ENCODE peak calls at places on chromosomes 12 and 14, in six cellular contexts. V is RWPE1; T is HFFc6; C is kidney epithelial cell; R is CD8-positive, alpha-beta T cell; U is cardiac fibroblast. D is an unnamed sample.

GRCh38 chr12:100533326-100533725 is 40.2 kb upstream of the GAS2L3 start:
- DNase-seq in V (no peak), T (no peak), C (no peak), R (no peak), U (no peak), D (no peak)

GRCh38 chr12:91105807-91106206 is 5.5 kb downstream of the LUM start:
- DNase-seq in V (no peak), T (no peak), C (no peak), R (no peak), U (no peak), D (no peak)

GRCh38 chr12:65631621-65632111 is 192.6 kb upstream of the HMGA2 start:
- DNase-seq in V (peak), T (peak), C (peak), R (no peak), U (peak), D (no peak)

GRCh38 chr12:45220366-45220931 is 4.6 kb downstream of the ANO6 start:
- DNase-seq in V (peak), T (no peak), C (no peak), R (no peak), U (no peak), D (no peak)

GRCh38 chr12:104216461-104217058 is 981 bp downstream of the TXNRD1 start:
- DNase-seq in V (no peak), T (no peak), C (no peak), R (no peak), U (no peak), D (no peak)

GRCh38 chr14:67228325-67228984 is 12.8 kb upstream of the PALS1 start:
- DNase-seq in V (peak), T (peak), C (no peak), R (no peak), U (peak), D (no peak)

GRCh38 chr12:6547987-6548386 is 7.9 kb downstream of the IFFO1 start:
- DNase-seq in V (peak), T (peak), C (no peak), R (no peak), U (peak), D (no peak)

GRCh38 chr12:53807322-53807721 is 55.5 kb upstream of the CISTR start:
- DNase-seq in V (no peak), T (no peak), C (no peak), R (no peak), U (no peak), D (no peak)

GRCh38 chr12:12919666-12920435 is 28.5 kb downstream of the GPRC5A start:
- DNase-seq in V (no peak), T (no peak), C (no peak), R (no peak), U (no peak), D (no peak)

GRCh38 chr12:29333178-29333577 is 47.8 kb downstream of the ERGIC2 start:
- DNase-seq in V (no peak), T (peak), C (no peak), R (no peak), U (no peak), D (no peak)

GRCh38 chr12:122837306-122838265 is 2.3 kb downstream of the HIP1R start:
- DNase-seq in V (no peak), T (no peak), C (no peak), R (no peak), U (no peak), D (no peak)

GRCh38 chr12:50458606-50459005 is 46.2 kb upstream of the DIP2B start:
- DNase-seq in V (no peak), T (peak), C (peak), R (no peak), U (peak), D (no peak)

GRCh38 chr14:65413739-65414045 is 1.2 kb downstream of the FUT8 start:
- DNase-seq in V (no peak), T (no peak), C (no peak), R (no peak), U (peak), D (no peak)

GRCh38 chr14:65415613-65416012 is 3.1 kb downstream of the FUT8 start:
- DNase-seq in V (no peak), T (no peak), C (no peak), R (no peak), U (no peak), D (no peak)

GRCh38 chr14:65412881-65413738 is 580 bp downstream of the FUT8 start:
- DNase-seq in V (peak), T (peak), C (no peak), R (peak), U (peak), D (no peak)

GRCh38 chr14:65412189-65412846 is at the start of gene FUT8:
- DNase-seq in V (peak), T (peak), C (peak), R (peak), U (peak), D (peak)

GRCh38 chr14:65414961-65415589 is 2.5 kb downstream of the FUT8 start:
- DNase-seq in V (peak), T (peak), C (no peak), R (no peak), U (peak), D (no peak)
- TF ChIP-seq CTCF in V (peak), T (peak), C (peak), R (peak), U (peak), D (peak)

GRCh38 chr12:71640316-71640715 is 23.3 kb downstream of the ZFC3H1 start:
- DNase-seq in V (no peak), T (no peak), C (no peak), R (no peak), U (no peak), D (no peak)

GRCh38 chr12:71642264-71642663 is 21.4 kb downstream of the ZFC3H1 start:
- DNase-seq in V (no peak), T (no peak), C (no peak), R (no peak), U (no peak), D (no peak)

GRCh38 chr12:71639341-71639760 is 24.3 kb downstream of the ZFC3H1 start:
- DNase-seq in V (no peak), T (no peak), C (no peak), R (no peak), U (peak), D (no peak)

GRCh38 chr12:71638499-71638898 is 25.1 kb downstream of the ZFC3H1 start:
- DNase-seq in V (no peak), T (no peak), C (no peak), R (no peak), U (no peak), D (no peak)

GRCh38 chr12:71641390-71641789 is 22.3 kb downstream of the ZFC3H1 start:
- DNase-seq in V (no peak), T (no peak), C (no peak), R (no peak), U (no peak), D (no peak)
- TF ChIP-seq CTCF in V (no peak), T (no peak), C (no peak), R (no peak), U (no peak), D (no peak)

GRCh38 chr12:27193106-27193505 is 51.0 kb upstream of the STK38L start:
- DNase-seq in V (no peak), T (peak), C (no peak), R (no peak), U (peak), D (no peak)

GRCh38 chr12:27194644-27195043 is 49.4 kb upstream of the STK38L start:
- DNase-seq in V (no peak), T (no peak), C (no peak), R (no peak), U (no peak), D (no peak)

GRCh38 chr12:27191531-27191930 is 52.6 kb upstream of the STK38L start:
- DNase-seq in V (no peak), T (no peak), C (no peak), R (no peak), U (no peak), D (no peak)

GRCh38 chr12:27192118-27192802 is 51.8 kb upstream of the STK38L start:
- DNase-seq in V (no peak), T (no peak), C (no peak), R (no peak), U (no peak), D (no peak)

DNA sequence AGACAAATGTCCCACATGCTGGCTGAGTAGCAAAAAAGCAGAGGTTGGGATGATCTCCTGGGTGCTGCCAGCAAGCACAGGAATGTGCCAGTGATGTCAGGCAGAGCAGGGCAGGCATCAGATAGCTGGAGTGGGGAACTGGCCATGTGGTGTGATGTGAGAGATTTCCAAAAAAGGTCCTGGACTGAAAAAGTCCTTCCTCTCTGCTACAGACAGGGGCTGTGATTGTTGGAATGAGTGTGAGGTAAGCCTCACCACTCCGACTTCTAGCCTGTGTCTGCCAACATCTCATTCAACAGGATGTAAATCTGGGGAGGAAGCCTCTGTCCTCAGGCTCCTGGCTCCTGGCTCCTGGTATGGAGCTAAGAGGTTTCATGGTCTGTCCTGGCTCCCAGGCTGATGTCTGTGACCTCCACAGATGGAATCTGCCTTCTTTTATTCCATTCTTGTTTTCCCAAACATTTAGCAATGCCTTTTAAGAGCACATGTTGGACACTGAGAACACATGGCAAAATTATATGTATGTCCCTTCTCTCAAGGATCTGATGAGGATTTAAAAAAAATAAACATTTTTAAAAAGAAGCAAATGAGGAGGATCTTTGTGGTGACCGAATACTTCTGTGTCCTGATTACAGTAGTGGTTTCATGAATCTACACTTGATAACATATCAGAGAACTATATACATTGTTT is 50.1 kb upstream of the STK38L start:
- DNase-seq in V (no peak), T (peak), C (no peak), R (no peak), U (peak), D (no peak)
- TF ChIP-seq CTCF in V (no peak), T (no peak), C (no peak), R (no peak), U (peak), D (no peak)

GRCh38 chr12:25313591-25313990 is 62.9 kb upstream of the KRAS start:
- DNase-seq in V (no peak), T (no peak), C (no peak), R (no peak), U (peak), D (no peak)

GRCh38 chr12:25311501-25311900 is 60.8 kb upstream of the KRAS start:
- DNase-seq in V (no peak), T (peak), C (no peak), R (no peak), U (peak), D (no peak)

GRCh38 chr12:25307818-25308217 is 57.1 kb upstream of the KRAS start:
- DNase-seq in V (no peak), T (peak), C (no peak), R (no peak), U (no peak), D (no peak)

GRCh38 chr12:25308761-25309160 is 58.0 kb upstream of the KRAS start:
- DNase-seq in V (no peak), T (peak), C (no peak), R (no peak), U (no peak), D (no peak)
- TF ChIP-seq CTCF in V (no peak), T (no peak), C (no peak), R (no peak), U (no peak), D (no peak)

DNA sequence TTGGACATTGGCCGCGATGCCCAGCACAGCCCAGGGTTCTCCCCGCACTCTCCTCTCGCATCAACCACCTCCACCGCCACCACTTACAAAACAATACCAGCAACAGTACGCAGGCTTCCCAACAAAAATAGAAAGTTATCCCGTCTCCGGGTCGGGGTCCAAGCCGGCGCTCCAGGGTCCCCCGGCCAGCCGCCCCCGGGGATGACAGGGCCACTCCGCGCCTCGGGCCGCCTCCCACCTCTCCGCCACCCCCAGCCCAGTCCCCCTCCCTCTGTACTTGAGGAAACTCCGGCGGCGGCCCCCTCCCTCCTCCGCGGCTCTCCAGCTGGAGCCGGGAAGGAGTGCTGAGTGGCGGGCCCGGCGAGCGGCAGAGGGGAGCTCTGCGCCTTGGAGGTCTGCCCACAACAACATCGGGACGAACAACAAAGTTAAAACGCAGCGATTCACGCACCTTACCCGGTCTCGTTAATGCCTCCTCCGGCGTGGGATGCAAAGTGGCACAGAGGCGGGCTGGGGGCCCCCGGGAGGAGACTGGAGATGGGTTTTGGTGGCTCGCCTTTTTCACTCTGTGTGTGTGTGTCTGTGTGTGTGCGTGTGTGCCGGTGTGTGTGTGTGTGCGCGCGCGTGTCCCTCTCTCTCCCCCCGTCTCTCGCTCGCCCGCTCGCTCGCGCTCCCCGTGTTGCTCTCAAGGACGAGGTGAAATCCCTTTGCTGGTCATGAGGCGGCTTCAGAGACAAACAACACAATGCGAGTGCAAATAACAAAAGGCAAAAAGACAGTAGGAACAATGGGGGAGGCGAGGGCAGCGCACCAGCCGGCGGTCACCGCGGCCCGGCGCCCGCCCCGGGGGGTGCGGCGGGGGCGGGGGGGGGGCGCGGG is 386.8 kb downstream of the BCAT1 start:
- DNase-seq in V (no peak), T (no peak), C (no peak), R (no peak), U (peak), D (no peak)
- TF ChIP-seq CTCF in V (no peak), T (no peak), C (no peak), R (no peak), U (no peak), D (no peak)

GRCh38 chr12:95715177-95715576 is 75.4 kb downstream of the NTN4 start:
- DNase-seq in V (no peak), T (no peak), C (no peak), R (no peak), U (no peak), D (no peak)

GRCh38 chr12:95721320-95721719 is 69.2 kb downstream of the NTN4 start:
- DNase-seq in V (peak), T (peak), C (no peak), R (no peak), U (no peak), D (no peak)

GRCh38 chr12:95718001-95718400 is 72.6 kb downstream of the NTN4 start:
- DNase-seq in V (no peak), T (no peak), C (no peak), R (no peak), U (no peak), D (no peak)

GRCh38 chr12:95717336-95717928 is 73.1 kb downstream of the NTN4 start:
- DNase-seq in V (no peak), T (no peak), C (no peak), R (no peak), U (no peak), D (no peak)

DNA sequence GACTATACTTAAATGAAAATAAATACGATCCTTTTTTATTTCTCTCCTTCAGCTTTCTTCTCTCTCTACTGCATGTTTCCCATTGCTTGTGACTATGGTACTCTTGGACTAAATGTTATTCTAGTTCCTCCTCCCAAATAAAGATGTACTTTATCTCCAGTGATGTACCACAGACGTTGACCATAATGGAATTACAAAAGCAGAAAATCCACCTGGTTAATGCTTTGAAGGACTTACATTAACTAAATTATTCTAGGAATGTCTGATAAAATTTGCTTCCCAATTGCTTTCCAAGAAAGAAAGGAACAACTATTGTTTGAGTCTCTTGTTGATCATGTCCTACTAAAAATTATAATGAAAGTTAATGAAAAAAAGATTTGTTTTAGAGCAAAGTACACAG is 71.8 kb downstream of the NTN4 start:
- DNase-seq in V (no peak), T (no peak), C (no peak), R (no peak), U (no peak), D (no peak)
- TF ChIP-seq CTCF in V (no peak), T (no peak), C (no peak), R (no peak), U (no peak), D (no peak)

D was measured in D721Med.